ENCODE peak calls at places on chromosome 11, in seven cellular contexts. One of them, this sample, is unnamed.

GRCh38 chr11:9808943-9809342 is 145.1 kb downstream of the SWAP70 start:
- DNase-seq in lower lobe of right lung: no peak
- DNase-seq in CD8-positive, alpha-beta T cell: no peak
- DNase-seq in Peyer's patch: no peak
- DNase-seq in GM12865: no peak
- DNase-seq in astrocyte of the spinal cord: peak; percentile 71
- DNase-seq in colonic mucosa: no peak
- DNase-seq in this sample: no peak

GRCh38 chr11:120102862-120103118 is 35.1 kb downstream of the TRIM29 start:
- DNase-seq in lower lobe of right lung: no peak
- DNase-seq in CD8-positive, alpha-beta T cell: no peak
- DNase-seq in GM12865: no peak
- DNase-seq in Peyer's patch: no peak
- DNase-seq in colonic mucosa: no peak
- DNase-seq in astrocyte of the spinal cord: no peak
- DNase-seq in this sample: no peak

GRCh38 chr11:72814831-72815618 is 814 bp downstream of the ATG16L2 start:
- DNase-seq in CD8-positive, alpha-beta T cell: peak; percentile 71
- DNase-seq in colonic mucosa: peak; percentile 62
- DNase-seq in astrocyte of the spinal cord: peak; percentile 68
- DNase-seq in lower lobe of right lung: no peak
- DNase-seq in GM12865: peak; percentile 84
- DNase-seq in Peyer's patch: peak; percentile 70
- DNase-seq in this sample: no peak

GRCh38 chr11:8962827-8963226 is 1.4 kb downstream of the TMEM9B start:
- DNase-seq in CD8-positive, alpha-beta T cell: no peak
- DNase-seq in GM12865: no peak
- DNase-seq in astrocyte of the spinal cord: no peak
- DNase-seq in colonic mucosa: no peak
- DNase-seq in lower lobe of right lung: no peak
- DNase-seq in Peyer's patch: no peak
- DNase-seq in this sample: no peak

GRCh38 chr11:10502770-10503169 is 38.2 kb downstream of the RNF141 start:
- DNase-seq in CD8-positive, alpha-beta T cell: no peak
- DNase-seq in lower lobe of right lung: no peak
- DNase-seq in astrocyte of the spinal cord: no peak
- DNase-seq in colonic mucosa: no peak
- DNase-seq in Peyer's patch: peak; percentile 49
- DNase-seq in GM12865: no peak
- DNase-seq in this sample: no peak

GRCh38 chr11:100719809-100720221 is 32.7 kb downstream of the ARHGAP42 start:
- DNase-seq in Peyer's patch: no peak
- DNase-seq in colonic mucosa: peak; percentile 28
- DNase-seq in GM12865: no peak
- DNase-seq in CD8-positive, alpha-beta T cell: no peak
- DNase-seq in lower lobe of right lung: no peak
- DNase-seq in astrocyte of the spinal cord: peak; percentile 95
- DNase-seq in this sample: no peak

GRCh38 chr11:19817265-19817851 is 104.7 kb downstream of the NAV2 start:
- DNase-seq in Peyer's patch: no peak
- DNase-seq in GM12865: no peak
- DNase-seq in colonic mucosa: no peak
- DNase-seq in lower lobe of right lung: peak; percentile 52
- DNase-seq in CD8-positive, alpha-beta T cell: no peak
- DNase-seq in astrocyte of the spinal cord: no peak
- DNase-seq in this sample: no peak

GRCh38 chr11:132234878-132235277 is 864.5 kb downstream of the NTM start:
- DNase-seq in astrocyte of the spinal cord: peak; percentile 84
- DNase-seq in GM12865: no peak
- DNase-seq in colonic mucosa: no peak
- DNase-seq in CD8-positive, alpha-beta T cell: no peak
- DNase-seq in Peyer's patch: no peak
- DNase-seq in lower lobe of right lung: no peak
- DNase-seq in this sample: no peak

GRCh38 chr11:67277231-67277961 is 11.1 kb downstream of the GRK2 start:
- DNase-seq in colonic mucosa: peak; percentile 91
- DNase-seq in CD8-positive, alpha-beta T cell: peak; percentile 95
- DNase-seq in lower lobe of right lung: peak; percentile 97
- DNase-seq in Peyer's patch: peak; percentile 98
- DNase-seq in astrocyte of the spinal cord: peak; percentile 80
- DNase-seq in GM12865: peak; percentile 98
- DNase-seq in this sample: peak; percentile 93
- H3K4me3 ChIP-seq in colonic mucosa: peak overlapping the region; percentile 6
- H3K4me3 ChIP-seq in CD8-positive, alpha-beta T cell: peak overlapping the region; percentile 79
- H3K4me3 ChIP-seq in lower lobe of right lung: peak overlapping the region; percentile 45
- H3K4me3 ChIP-seq in Peyer's patch: peak overlapping the region; percentile 27
- H3K4me3 ChIP-seq in astrocyte of the spinal cord: peak overlapping the region; percentile 6
- H3K4me3 ChIP-seq in GM12865: peak overlapping the region; percentile 65
- H3K4me3 ChIP-seq in this sample: peak overlapping the region; percentile 61

GRCh38 chr11:11668293-11668692 is 46.5 kb upstream of the GALNT18 start:
- DNase-seq in colonic mucosa: no peak
- DNase-seq in GM12865: no peak
- DNase-seq in Peyer's patch: no peak
- DNase-seq in lower lobe of right lung: no peak
- DNase-seq in CD8-positive, alpha-beta T cell: no peak
- DNase-seq in astrocyte of the spinal cord: no peak
- DNase-seq in this sample: no peak

GRCh38 chr11:11668781-11669180 is 47.0 kb upstream of the GALNT18 start:
- DNase-seq in colonic mucosa: no peak
- DNase-seq in lower lobe of right lung: no peak
- DNase-seq in astrocyte of the spinal cord: no peak
- DNase-seq in Peyer's patch: no peak
- DNase-seq in GM12865: no peak
- DNase-seq in CD8-positive, alpha-beta T cell: no peak
- DNase-seq in this sample: no peak

GRCh38 chr11:11663907-11664306 is 42.1 kb upstream of the GALNT18 start:
- DNase-seq in Peyer's patch: no peak
- DNase-seq in colonic mucosa: no peak
- DNase-seq in astrocyte of the spinal cord: no peak
- DNase-seq in GM12865: no peak
- DNase-seq in CD8-positive, alpha-beta T cell: no peak
- DNase-seq in lower lobe of right lung: no peak
- DNase-seq in this sample: no peak

GRCh38 chr11:11669447-11669846 is 47.6 kb upstream of the GALNT18 start:
- DNase-seq in CD8-positive, alpha-beta T cell: no peak
- DNase-seq in astrocyte of the spinal cord: no peak
- DNase-seq in colonic mucosa: no peak
- DNase-seq in GM12865: no peak
- DNase-seq in lower lobe of right lung: no peak
- DNase-seq in Peyer's patch: no peak
- DNase-seq in this sample: no peak

GRCh38 chr11:11667056-11667455 is 45.3 kb upstream of the GALNT18 start:
- DNase-seq in Peyer's patch: no peak
- DNase-seq in lower lobe of right lung: no peak
- DNase-seq in colonic mucosa: no peak
- DNase-seq in GM12865: no peak
- DNase-seq in astrocyte of the spinal cord: no peak
- DNase-seq in CD8-positive, alpha-beta T cell: no peak
- DNase-seq in this sample: no peak
- TF ChIP-seq CTCF in Peyer's patch: no peak
- TF ChIP-seq CTCF in lower lobe of right lung: no peak
- TF ChIP-seq CTCF in colonic mucosa: no peak
- TF ChIP-seq CTCF in GM12865: no peak
- TF ChIP-seq CTCF in astrocyte of the spinal cord: no peak
- TF ChIP-seq CTCF in CD8-positive, alpha-beta T cell: no peak
- TF ChIP-seq CTCF in this sample: no peak

DNA sequence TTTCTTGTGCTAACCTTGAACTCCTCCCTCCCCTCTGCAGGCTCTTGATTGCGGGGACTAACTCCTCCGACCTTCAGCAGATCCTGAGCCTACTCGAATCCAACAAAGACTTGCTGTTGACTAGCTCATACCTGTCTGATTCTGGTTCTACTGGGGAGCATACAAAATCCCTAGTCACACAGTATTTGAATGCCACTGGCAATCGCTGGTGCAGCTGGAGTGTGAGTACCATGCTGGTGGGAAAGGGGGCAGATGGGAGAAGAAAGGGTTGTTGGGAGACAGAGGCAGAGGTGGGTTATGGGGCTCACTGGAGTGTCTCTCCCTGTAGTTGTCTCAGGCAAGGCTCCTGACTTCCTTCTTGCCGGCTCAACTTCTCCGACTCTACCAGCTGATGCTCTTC is 4.4 kb downstream of the SLC3A2 start:
- DNase-seq in GM12865: no peak
- DNase-seq in colonic mucosa: no peak
- DNase-seq in CD8-positive, alpha-beta T cell: no peak
- DNase-seq in astrocyte of the spinal cord: no peak
- DNase-seq in Peyer's patch: no peak
- DNase-seq in lower lobe of right lung: no peak
- DNase-seq in this sample: no peak
- H3K4me3 ChIP-seq in GM12865: no peak overlapping the region
- H3K4me3 ChIP-seq in colonic mucosa: no peak overlapping the region
- H3K4me3 ChIP-seq in CD8-positive, alpha-beta T cell: no peak overlapping the region
- H3K4me3 ChIP-seq in astrocyte of the spinal cord: no peak overlapping the region
- H3K4me3 ChIP-seq in Peyer's patch: no peak overlapping the region
- H3K4me3 ChIP-seq in lower lobe of right lung: peak overlapping the region; percentile 4
- H3K4me3 ChIP-seq in this sample: no peak overlapping the region

DNA sequence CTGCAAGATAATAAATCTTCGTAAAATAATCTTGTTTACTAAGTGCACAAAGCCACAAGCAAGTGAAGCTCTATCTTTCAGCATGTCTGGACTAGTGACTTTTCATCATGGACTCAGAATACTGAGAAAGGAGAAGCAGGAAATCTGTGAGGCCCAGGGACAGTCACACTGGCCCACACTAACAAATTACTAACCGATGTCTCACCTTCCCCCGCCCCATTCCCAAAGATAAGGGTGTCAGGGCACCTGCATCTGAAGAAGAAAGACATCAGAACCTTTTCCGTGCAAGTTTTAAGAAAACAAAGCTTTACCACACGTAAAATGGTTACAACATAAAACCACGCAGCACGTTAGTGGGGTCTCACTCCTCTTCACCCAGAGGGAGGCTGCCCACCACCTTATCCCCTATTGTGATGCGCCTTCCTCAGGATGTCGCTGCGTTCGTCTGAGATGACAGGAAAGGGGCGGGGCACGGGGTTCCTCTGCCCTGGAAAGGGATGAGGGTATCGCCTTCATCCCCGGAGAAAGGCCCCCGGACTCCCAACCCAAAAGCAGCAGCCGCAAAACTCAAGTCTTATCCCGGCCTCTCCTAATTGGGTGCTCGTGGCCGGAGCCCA is 603 bp downstream of the BTBD10 start:
- DNase-seq in CD8-positive, alpha-beta T cell: peak; percentile 69
- DNase-seq in Peyer's patch: peak; percentile 88
- DNase-seq in astrocyte of the spinal cord: peak; percentile 23
- DNase-seq in GM12865: peak; percentile 56
- DNase-seq in colonic mucosa: peak; percentile 85
- DNase-seq in lower lobe of right lung: peak; percentile 71
- DNase-seq in this sample: peak; percentile 61
- TF ChIP-seq CTCF in CD8-positive, alpha-beta T cell: no peak
- TF ChIP-seq CTCF in Peyer's patch: no peak
- TF ChIP-seq CTCF in astrocyte of the spinal cord: peak; percentile 3
- TF ChIP-seq CTCF in GM12865: no peak
- TF ChIP-seq CTCF in colonic mucosa: no peak
- TF ChIP-seq CTCF in lower lobe of right lung: no peak
- TF ChIP-seq CTCF in this sample: no peak